ENCODE peak calls at places on chromosomes 5 and 9, in nine cellular contexts. One of them, this sample, is unnamed.

GRCh38 chr9:76810377-76810957 is 46.2 kb downstream of the PCA3 start:
- DNase-seq in A549: peak
- DNase-seq in endothelial cell of umbilical vein: peak
- DNase-seq in HCT116: peak
- DNase-seq in H1: no peak
- DNase-seq in HepG2: peak
- DNase-seq in K562: peak
- DNase-seq in SK-N-SH: peak
- DNase-seq in GM12878: no peak
- DNase-seq in this sample: peak

GRCh38 chr5:15621094-15621493 is 121.1 kb downstream of the FBXL7 start:
- DNase-seq in A549: no peak
- DNase-seq in endothelial cell of umbilical vein: peak
- DNase-seq in HCT116: no peak
- DNase-seq in H1: no peak
- DNase-seq in HepG2: no peak
- DNase-seq in K562: no peak
- DNase-seq in SK-N-SH: no peak
- DNase-seq in GM12878: no peak
- DNase-seq in this sample: no peak

GRCh38 chr9:133677126-133678010 is 41.2 kb downstream of the DBH start:
- DNase-seq in A549: no peak
- DNase-seq in endothelial cell of umbilical vein: no peak
- DNase-seq in HCT116: no peak
- DNase-seq in H1: no peak
- DNase-seq in HepG2: no peak
- DNase-seq in K562: no peak
- DNase-seq in SK-N-SH: no peak
- DNase-seq in GM12878: no peak
- DNase-seq in this sample: no peak

GRCh38 chr5:14669975-14670374 is 5.5 kb downstream of the OTULIN start:
- DNase-seq in A549: no peak
- DNase-seq in endothelial cell of umbilical vein: no peak
- DNase-seq in HCT116: no peak
- DNase-seq in H1: no peak
- DNase-seq in HepG2: peak
- DNase-seq in K562: no peak
- DNase-seq in SK-N-SH: no peak
- DNase-seq in GM12878: no peak
- DNase-seq in this sample: no peak

GRCh38 chr9:96006296-96006890 is 130.9 kb downstream of the ERCC6L2 start:
- DNase-seq in A549: no peak
- DNase-seq in endothelial cell of umbilical vein: no peak
- DNase-seq in HCT116: no peak
- DNase-seq in H1: no peak
- DNase-seq in HepG2: no peak
- DNase-seq in K562: no peak
- DNase-seq in SK-N-SH: no peak
- DNase-seq in GM12878: no peak
- DNase-seq in this sample: no peak

GRCh38 chr5:19977069-19977468 is 10.9 kb downstream of the CDH18 start:
- DNase-seq in A549: no peak
- DNase-seq in endothelial cell of umbilical vein: no peak
- DNase-seq in HCT116: no peak
- DNase-seq in H1: no peak
- DNase-seq in HepG2: no peak
- DNase-seq in K562: no peak
- DNase-seq in SK-N-SH: no peak
- DNase-seq in GM12878: no peak
- DNase-seq in this sample: no peak

GRCh38 chr9:88258012-88258411 is 119.7 kb upstream of the SPATA31C2 start:
- DNase-seq in A549: no peak
- DNase-seq in endothelial cell of umbilical vein: peak
- DNase-seq in HCT116: no peak
- DNase-seq in H1: no peak
- DNase-seq in HepG2: no peak
- DNase-seq in K562: no peak
- DNase-seq in SK-N-SH: no peak
- DNase-seq in GM12878: no peak
- DNase-seq in this sample: no peak

GRCh38 chr5:172867761-172868435 is 33.8 kb downstream of the ERGIC1 start:
- DNase-seq in A549: no peak
- DNase-seq in endothelial cell of umbilical vein: no peak
- DNase-seq in HCT116: no peak
- DNase-seq in H1: no peak
- DNase-seq in HepG2: no peak
- DNase-seq in K562: no peak
- DNase-seq in SK-N-SH: no peak
- DNase-seq in GM12878: no peak
- DNase-seq in this sample: no peak

GRCh38 chr5:170681013-170681433 is 102.5 kb upstream of the GABRP start:
- DNase-seq in A549: peak
- DNase-seq in endothelial cell of umbilical vein: peak
- DNase-seq in HCT116: no peak
- DNase-seq in H1: no peak
- DNase-seq in HepG2: no peak
- DNase-seq in K562: no peak
- DNase-seq in SK-N-SH: peak
- DNase-seq in GM12878: no peak
- DNase-seq in this sample: peak
- TF ChIP-seq MAX in A549: no peak
- TF ChIP-seq MAX in endothelial cell of umbilical vein: peak
- TF ChIP-seq MAX in HCT116: no peak
- TF ChIP-seq MAX in H1: peak
- TF ChIP-seq MAX in HepG2: no peak
- TF ChIP-seq MAX in K562: no peak
- TF ChIP-seq MAX in SK-N-SH: peak
- TF ChIP-seq MAX in GM12878: no peak
- TF ChIP-seq MAX in this sample: peak

GRCh38 chr9:74083681-74084433 is 413.3 kb upstream of the RORB start:
- DNase-seq in A549: no peak
- DNase-seq in endothelial cell of umbilical vein: no peak
- DNase-seq in HCT116: no peak
- DNase-seq in H1: no peak
- DNase-seq in HepG2: no peak
- DNase-seq in K562: no peak
- DNase-seq in SK-N-SH: no peak
- DNase-seq in GM12878: no peak
- DNase-seq in this sample: no peak
- H3K4me3 ChIP-seq in A549: no peak
- H3K4me3 ChIP-seq in endothelial cell of umbilical vein: no peak
- H3K4me3 ChIP-seq in HCT116: no peak
- H3K4me3 ChIP-seq in H1: peak
- H3K4me3 ChIP-seq in HepG2: no peak
- H3K4me3 ChIP-seq in K562: no peak
- H3K4me3 ChIP-seq in SK-N-SH: no peak
- H3K4me3 ChIP-seq in GM12878: no peak
- H3K4me3 ChIP-seq in this sample: no peak

GRCh38 chr5:122173484-122174191 is 44.3 kb downstream of the ZNF474 start:
- DNase-seq in A549: no peak
- DNase-seq in endothelial cell of umbilical vein: no peak
- DNase-seq in HCT116: no peak
- DNase-seq in H1: no peak
- DNase-seq in HepG2: no peak
- DNase-seq in K562: no peak
- DNase-seq in SK-N-SH: no peak
- DNase-seq in GM12878: no peak
- DNase-seq in this sample: no peak
- TF ChIP-seq MAX in A549: no peak
- TF ChIP-seq MAX in endothelial cell of umbilical vein: no peak
- TF ChIP-seq MAX in HCT116: no peak
- TF ChIP-seq MAX in H1: no peak
- TF ChIP-seq MAX in HepG2: no peak
- TF ChIP-seq MAX in K562: no peak
- TF ChIP-seq MAX in SK-N-SH: no peak
- TF ChIP-seq MAX in GM12878: no peak
- TF ChIP-seq MAX in this sample: no peak

GRCh38 chr5:134568339-134568700 is 42.9 kb downstream of the JADE2 start:
- DNase-seq in A549: no peak
- DNase-seq in endothelial cell of umbilical vein: no peak
- DNase-seq in HCT116: no peak
- DNase-seq in H1: no peak
- DNase-seq in HepG2: no peak
- DNase-seq in K562: no peak
- DNase-seq in SK-N-SH: no peak
- DNase-seq in GM12878: no peak
- DNase-seq in this sample: no peak
- H3K4me3 ChIP-seq in A549: no peak
- H3K4me3 ChIP-seq in endothelial cell of umbilical vein: no peak
- H3K4me3 ChIP-seq in HCT116: no peak
- H3K4me3 ChIP-seq in H1: no peak
- H3K4me3 ChIP-seq in HepG2: no peak
- H3K4me3 ChIP-seq in K562: no peak
- H3K4me3 ChIP-seq in SK-N-SH: no peak
- H3K4me3 ChIP-seq in GM12878: no peak
- H3K4me3 ChIP-seq in this sample: no peak

DNA sequence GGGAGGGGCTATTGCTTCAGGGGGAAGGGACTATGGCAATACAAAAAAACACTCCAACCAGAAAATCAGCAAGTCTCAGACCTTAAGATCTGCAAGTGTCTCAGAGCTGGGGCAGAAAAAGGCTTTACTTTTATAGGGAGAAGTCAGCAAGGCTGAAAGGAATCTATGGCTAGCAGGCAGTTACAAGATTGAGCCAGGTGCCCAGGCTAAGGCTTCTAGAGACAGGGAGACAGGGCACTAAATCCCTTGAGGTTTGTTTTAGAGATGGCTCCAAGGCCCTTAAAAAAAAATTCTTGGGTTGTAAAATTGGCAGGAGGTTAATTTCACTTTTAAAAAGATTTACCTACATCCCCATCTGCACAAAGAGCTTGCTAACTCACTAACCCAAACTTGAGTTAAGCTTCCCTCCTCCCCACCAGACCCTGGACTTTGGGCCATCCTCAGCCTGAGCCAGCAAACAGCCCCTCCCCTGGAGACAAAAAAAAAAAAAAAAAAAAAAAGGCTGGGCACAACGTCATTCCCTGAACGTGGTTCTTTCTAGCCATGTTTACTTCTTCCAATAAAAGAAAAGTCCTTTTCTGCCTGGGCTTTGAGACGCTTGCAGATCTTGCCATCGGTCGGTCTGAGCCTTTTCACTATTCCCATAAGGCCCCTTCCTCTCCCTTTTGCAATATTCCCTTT is 17.9 kb downstream of the NIPAL4 start:
- DNase-seq in A549: no peak
- DNase-seq in endothelial cell of umbilical vein: no peak
- DNase-seq in HCT116: no peak
- DNase-seq in H1: no peak
- DNase-seq in HepG2: peak
- DNase-seq in K562: no peak
- DNase-seq in SK-N-SH: no peak
- DNase-seq in GM12878: no peak
- DNase-seq in this sample: no peak
- TF ChIP-seq MAX in A549: no peak
- TF ChIP-seq MAX in endothelial cell of umbilical vein: no peak
- TF ChIP-seq MAX in HCT116: no peak
- TF ChIP-seq MAX in H1: no peak
- TF ChIP-seq MAX in HepG2: no peak
- TF ChIP-seq MAX in K562: no peak
- TF ChIP-seq MAX in SK-N-SH: no peak
- TF ChIP-seq MAX in GM12878: no peak
- TF ChIP-seq MAX in this sample: no peak

This sample was measured in NB4.